ENCODE peak calls at places on chromosomes 16 and 17, in six cellular contexts. O is nephron progenitor cell, S is mesothelial cell of epicardium, F is RWPE1, Q is neural progenitor cell, T is psoas muscle. J is an unnamed sample.

GRCh38 chr17:12122091-12122490 is 101.4 kb downstream of the MAP2K4 start:
- DNase-seq in O (no peak), S (no peak), F (no peak), Q (no peak), T (no peak), J (no peak)

GRCh38 chr17:4357671-4358070 is 8.8 kb downstream of the UBE2G1 start:
- DNase-seq in O (no peak), S (no peak), F (no peak), Q (no peak), T (no peak), J (no peak)

GRCh38 chr16:24036614-24037013 is 200.8 kb downstream of the PRKCB start:
- DNase-seq in O (peak), S (no peak), F (peak), Q (peak), T (no peak), J (peak)

GRCh38 chr16:4494746-4495490 is 18.7 kb downstream of the HMOX2 start:
- DNase-seq in O (no peak), S (no peak), F (peak), Q (no peak), T (no peak), J (no peak)

GRCh38 chr16:27436065-27436464 is 34.1 kb downstream of the IL21R start:
- DNase-seq in O (no peak), S (no peak), F (no peak), Q (no peak), T (no peak), J (no peak)

GRCh38 chr17:3385869-3386816 is at the start of gene OR3A2:
- DNase-seq in O (no peak), S (no peak), F (peak), Q (peak), T (no peak), J (no peak)

GRCh38 chr17:44177641-44178040 is 7.1 kb downstream of the ASB16 start:
- DNase-seq in O (no peak), S (no peak), F (no peak), Q (no peak), T (peak), J (no peak)

GRCh38 chr17:55462234-55462633 is 40.6 kb upstream of the MMD start:
- DNase-seq in O (no peak), S (no peak), F (no peak), Q (no peak), T (no peak), J (no peak)

GRCh38 chr17:40419559-40420331 is 2.0 kb upstream of the TOP2A start:
- DNase-seq in O (no peak), S (no peak), F (no peak), Q (peak), T (no peak), J (peak)

GRCh38 chr17:36705651-36706436 is 104.5 kb downstream of the MRM1 start:
- DNase-seq in O (peak), S (no peak), F (peak), Q (peak), T (no peak), J (no peak)

GRCh38 chr16:75072239-75072947 is 44.2 kb downstream of the LDHD start:
- DNase-seq in O (no peak), S (no peak), F (no peak), Q (no peak), T (no peak), J (no peak)

GRCh38 chr16:86942469-86943175 is 364.3 kb downstream of the FOXL1 start:
- DNase-seq in O (no peak), S (no peak), F (no peak), Q (no peak), T (no peak), J (no peak)

GRCh38 chr16:17345043-17345442 is 125.7 kb downstream of the XYLT1 start:
- DNase-seq in O (no peak), S (no peak), F (no peak), Q (no peak), T (peak), J (no peak)

DNA sequence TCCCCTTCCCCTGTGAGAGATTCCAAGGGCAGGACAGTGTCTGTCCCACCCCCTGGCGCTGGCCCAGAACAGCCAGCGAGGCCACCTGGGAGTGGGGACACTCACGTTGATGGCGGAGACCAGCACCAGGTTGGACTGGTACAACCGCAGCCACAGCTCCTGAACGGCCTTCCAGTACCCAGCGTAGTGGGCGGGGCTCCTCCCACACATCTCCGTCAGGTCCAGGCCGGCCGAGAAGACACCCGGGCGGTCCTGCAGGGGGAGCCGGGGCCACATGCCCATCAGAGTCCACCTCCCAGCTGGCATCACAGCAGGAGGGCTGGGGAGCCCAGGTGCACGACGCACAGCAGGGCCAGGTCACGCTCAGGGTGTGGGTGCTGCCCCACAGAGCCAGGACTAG is 7.1 kb downstream of the ECI1 start:
- DNase-seq in O (peak), S (no peak), F (no peak), Q (peak), T (no peak), J (no peak)
- TF ChIP-seq CTCF in O (no peak), S (no peak), F (no peak), Q (peak), T (no peak), J (no peak)

GRCh38 chr16:22050963-22051362 is 41.4 kb upstream of the VWA3A start:
- DNase-seq in O (no peak), S (no peak), F (no peak), Q (no peak), T (no peak), J (no peak)

GRCh38 chr16:22053921-22054341 is 38.4 kb upstream of the VWA3A start:
- DNase-seq in O (no peak), S (no peak), F (no peak), Q (no peak), T (no peak), J (no peak)

GRCh38 chr16:22054847-22055590 is 37.3 kb upstream of the VWA3A start:
- DNase-seq in O (no peak), S (no peak), F (no peak), Q (no peak), T (no peak), J (no peak)

GRCh38 chr16:22052985-22053384 is 39.4 kb upstream of the VWA3A start:
- DNase-seq in O (no peak), S (no peak), F (no peak), Q (no peak), T (no peak), J (no peak)

GRCh38 chr16:22055881-22056280 is 36.5 kb upstream of the VWA3A start:
- DNase-seq in O (peak), S (no peak), F (no peak), Q (peak), T (no peak), J (no peak)
- TF ChIP-seq CTCF in O (peak), S (no peak), F (no peak), Q (peak), T (no peak), J (peak)

GRCh38 chr16:30353438-30354129 is 1.5 kb downstream of the CD2BP2 start:
- DNase-seq in O (no peak), S (no peak), F (no peak), Q (no peak), T (peak), J (no peak)

GRCh38 chr16:30355954-30356308 is 823 bp upstream of the CD2BP2 start:
- DNase-seq in O (no peak), S (no peak), F (no peak), Q (peak), T (peak), J (no peak)

GRCh38 chr16:30356401-30357084 is 1.4 kb upstream of the CD2BP2 start:
- DNase-seq in O (no peak), S (no peak), F (no peak), Q (no peak), T (peak), J (no peak)

GRCh38 chr16:30354423-30355143 is 525 bp downstream of the CD2BP2 start:
- DNase-seq in O (peak), S (no peak), F (no peak), Q (peak), T (no peak), J (no peak)

GRCh38 chr16:30355144-30355953 is at the start of gene CD2BP2:
- DNase-seq in O (peak), S (peak), F (peak), Q (peak), T (peak), J (peak)
- TF ChIP-seq CTCF in O (no peak), S (no peak), F (no peak), Q (no peak), T (no peak), J (no peak)

GRCh38 chr17:49585422-49586027 is 9.9 kb downstream of the NXPH3 start:
- DNase-seq in O (no peak), S (no peak), F (no peak), Q (peak), T (peak), J (no peak)
- TF ChIP-seq CTCF in O (peak), S (no peak), F (no peak), Q (peak), T (no peak), J (peak)

GRCh38 chr16:49464877-49465504 is 91.4 kb downstream of the C16orf78 start:
- DNase-seq in O (peak), S (no peak), F (no peak), Q (peak), T (peak), J (no peak)
- TF ChIP-seq CTCF in O (peak), S (peak), F (peak), Q (peak), T (peak), J (peak)

DNA sequence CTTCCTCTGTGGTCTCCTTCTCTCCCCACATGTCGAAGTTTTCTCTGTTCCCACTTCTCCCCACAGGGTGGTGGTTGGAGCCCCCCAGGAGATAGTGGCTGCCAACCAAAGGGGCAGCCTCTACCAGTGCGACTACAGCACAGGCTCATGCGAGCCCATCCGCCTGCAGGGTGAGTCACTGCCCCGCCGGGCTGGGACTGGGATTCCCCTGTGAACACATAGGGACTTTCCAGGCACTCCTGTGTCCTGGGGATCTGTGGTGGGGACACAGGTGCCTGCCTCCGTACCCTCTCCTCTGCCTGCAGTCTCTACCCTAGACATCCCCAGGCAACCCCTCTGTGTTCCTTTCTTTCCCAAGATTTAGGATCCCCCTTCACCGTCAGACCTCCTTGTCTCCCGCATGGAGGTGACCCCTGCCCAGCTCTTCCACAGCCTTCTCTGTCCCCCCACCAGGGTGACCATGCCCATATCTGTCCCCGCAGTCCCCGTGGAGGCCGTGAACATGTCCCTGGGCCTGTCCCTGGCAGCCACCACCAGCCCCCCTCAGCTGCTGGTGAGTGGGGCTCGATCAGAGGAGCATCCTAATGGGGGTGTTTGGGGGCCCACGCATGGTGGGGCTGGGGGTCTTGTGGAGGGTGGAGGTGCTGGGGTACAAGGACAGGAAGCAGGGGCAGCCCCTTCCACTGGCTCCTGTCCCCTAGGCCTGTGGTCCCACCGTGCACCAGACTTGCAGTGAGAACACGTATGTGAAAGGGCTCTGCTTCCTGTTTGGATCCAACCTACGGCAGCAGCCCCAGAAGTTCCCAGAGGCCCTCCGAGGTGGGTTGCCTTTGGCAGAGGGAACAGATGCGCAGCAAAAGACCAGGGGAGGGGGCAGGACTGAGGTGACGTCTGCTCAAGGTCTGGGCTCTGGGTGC is 5.8 kb downstream of the ITGAM start:
- DNase-seq in O (no peak), S (no peak), F (peak), Q (no peak), T (no peak), J (no peak)
- TF ChIP-seq CTCF in O (no peak), S (no peak), F (no peak), Q (no peak), T (no peak), J (no peak)

DNA sequence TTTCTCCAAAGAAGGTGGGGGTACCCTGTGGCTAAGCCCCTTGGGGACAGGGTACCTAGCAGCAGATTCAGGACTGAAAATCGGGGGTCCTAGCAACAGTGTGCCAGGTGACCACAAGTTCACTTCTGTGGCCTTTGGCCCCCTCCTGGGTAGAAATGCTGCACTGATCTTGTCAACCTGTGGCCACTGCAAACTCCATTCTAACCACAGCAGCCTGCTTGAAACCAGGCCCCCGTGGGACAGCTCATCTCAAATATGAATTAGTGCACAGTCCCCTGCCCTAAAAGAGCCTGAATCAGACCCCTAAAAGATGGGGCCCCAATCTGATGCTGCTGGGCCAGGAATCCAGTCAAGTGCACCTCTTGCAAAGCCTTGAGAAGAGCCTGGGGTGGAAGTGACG is 126.6 kb downstream of the C16orf78 start:
- DNase-seq in O (no peak), S (no peak), F (no peak), Q (no peak), T (peak), J (no peak)
- TF ChIP-seq CTCF in O (no peak), S (no peak), F (no peak), Q (no peak), T (no peak), J (no peak)

DNA sequence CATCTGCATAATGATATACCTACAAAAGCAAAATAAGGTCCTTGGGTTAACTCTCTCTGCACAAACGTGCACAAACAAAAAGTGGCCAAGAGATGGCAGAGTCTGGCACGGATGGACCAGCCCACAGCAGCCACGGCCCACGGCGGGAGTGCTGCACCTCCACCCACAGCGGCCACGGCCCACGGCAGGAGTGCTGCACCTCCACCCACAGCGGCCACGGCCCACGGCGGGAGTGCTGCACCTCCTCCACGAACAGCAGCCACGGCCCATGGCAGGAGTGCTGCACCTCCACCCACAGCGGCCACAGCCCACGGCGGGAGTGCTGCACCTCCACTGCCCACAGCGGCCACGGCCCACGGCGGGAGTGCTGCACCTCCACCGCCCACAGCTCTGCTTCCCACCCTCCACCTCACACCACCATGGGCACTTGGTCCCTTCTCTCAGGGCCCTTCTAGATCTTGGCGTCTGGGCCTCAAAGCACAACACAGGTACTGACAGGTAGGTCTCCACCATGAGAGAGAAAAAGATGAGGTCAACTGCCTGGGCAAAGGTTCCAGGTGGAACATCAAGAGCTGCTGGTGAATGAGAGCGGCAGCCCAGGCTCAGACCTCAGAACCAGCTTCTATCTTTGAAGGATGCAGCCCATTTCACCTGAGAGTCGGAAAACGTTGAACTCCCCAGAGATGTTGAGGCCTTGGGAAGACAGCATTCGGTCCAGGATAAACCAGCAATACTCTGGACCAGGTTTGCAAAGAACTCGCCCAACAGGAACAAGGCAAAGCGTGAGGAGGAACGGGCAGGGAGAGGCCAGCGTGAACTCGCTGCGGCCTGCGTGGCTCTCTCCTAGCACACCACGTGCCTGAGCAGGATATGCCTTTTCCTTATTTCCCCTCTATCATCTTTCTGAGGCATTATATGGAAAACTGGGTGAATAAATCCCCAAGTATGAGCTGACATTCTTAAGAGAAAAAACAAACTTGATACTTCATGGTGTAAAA is 124.5 kb downstream of the ZNF778 start:
- DNase-seq in O (no peak), S (no peak), F (no peak), Q (no peak), T (peak), J (no peak)
- TF ChIP-seq CTCF in O (no peak), S (no peak), F (no peak), Q (no peak), T (no peak), J (no peak)

GRCh38 chr17:19260958-19261357 is 23.8 kb downstream of the EPN2 start:
- DNase-seq in O (no peak), S (no peak), F (peak), Q (peak), T (no peak), J (no peak)
- TF ChIP-seq CTCF in O (no peak), S (no peak), F (no peak), Q (no peak), T (no peak), J (peak)

J was measured in neural crest cell.